ENCODE peak calls at places on chromosome 10, in six cellular contexts. One of them, this sample, is unnamed.

GRCh38 chr10:57094965-57095364 is 733.9 kb upstream of the ZWINT start:
- DNase-seq in IMR-90: no peak
- DNase-seq in breast epithelium: no peak
- DNase-seq in Caco-2: no peak
- DNase-seq in endodermal cell: no peak
- DNase-seq in glutamatergic neuron: no peak
- DNase-seq in this sample: no peak

GRCh38 chr10:22992621-22993020 is 64.8 kb downstream of the ARMC3 start:
- DNase-seq in IMR-90: no peak
- DNase-seq in breast epithelium: no peak
- DNase-seq in Caco-2: no peak
- DNase-seq in endodermal cell: no peak
- DNase-seq in glutamatergic neuron: no peak
- DNase-seq in this sample: no peak

GRCh38 chr10:58952162-58952561 is 224.3 kb upstream of the PHYHIPL start:
- DNase-seq in IMR-90: no peak
- DNase-seq in breast epithelium: no peak
- DNase-seq in Caco-2: no peak
- DNase-seq in endodermal cell: no peak
- DNase-seq in glutamatergic neuron: no peak
- DNase-seq in this sample: no peak

GRCh38 chr10:62924344-62924748 is 108.2 kb upstream of the EGR2 start:
- DNase-seq in IMR-90: no peak
- DNase-seq in breast epithelium: no peak
- DNase-seq in Caco-2: peak
- DNase-seq in endodermal cell: peak
- DNase-seq in glutamatergic neuron: no peak
- DNase-seq in this sample: no peak

GRCh38 chr10:34698979-34699378 is 116.1 kb downstream of the PARD3 start:
- DNase-seq in IMR-90: peak
- DNase-seq in breast epithelium: no peak
- DNase-seq in Caco-2: no peak
- DNase-seq in endodermal cell: peak
- DNase-seq in glutamatergic neuron: no peak
- DNase-seq in this sample: no peak

GRCh38 chr10:31770307-31770902 is 158.2 kb downstream of the ARHGAP12 start:
- DNase-seq in IMR-90: no peak
- DNase-seq in breast epithelium: no peak
- DNase-seq in Caco-2: no peak
- DNase-seq in endodermal cell: peak
- DNase-seq in glutamatergic neuron: peak
- DNase-seq in this sample: no peak

GRCh38 chr10:21495686-21496284 is 29.7 kb downstream of the SKIDA1 start:
- DNase-seq in IMR-90: peak
- DNase-seq in breast epithelium: peak
- DNase-seq in Caco-2: peak
- DNase-seq in endodermal cell: peak
- DNase-seq in glutamatergic neuron: peak
- DNase-seq in this sample: peak

GRCh38 chr10:7538970-7539694 is 127.6 kb downstream of the ITIH5 start:
- DNase-seq in IMR-90: no peak
- DNase-seq in breast epithelium: no peak
- DNase-seq in Caco-2: no peak
- DNase-seq in endodermal cell: no peak
- DNase-seq in glutamatergic neuron: no peak
- DNase-seq in this sample: no peak

GRCh38 chr10:33216661-33217427 is 117.6 kb downstream of the NRP1 start:
- DNase-seq in IMR-90: no peak
- DNase-seq in breast epithelium: no peak
- DNase-seq in Caco-2: no peak
- DNase-seq in endodermal cell: no peak
- DNase-seq in glutamatergic neuron: no peak
- DNase-seq in this sample: no peak

GRCh38 chr10:131202964-131203363 is 108.6 kb downstream of the TCERG1L start:
- DNase-seq in IMR-90: no peak
- DNase-seq in breast epithelium: no peak
- DNase-seq in Caco-2: no peak
- DNase-seq in endodermal cell: no peak
- DNase-seq in glutamatergic neuron: no peak
- DNase-seq in this sample: no peak

GRCh38 chr10:79610601-79611191 is at the start of gene SFTPA1:
- DNase-seq in IMR-90: no peak
- DNase-seq in breast epithelium: no peak
- DNase-seq in Caco-2: no peak
- DNase-seq in endodermal cell: no peak
- DNase-seq in glutamatergic neuron: no peak
- DNase-seq in this sample: no peak

GRCh38 chr10:100730739-100731602 is 14.4 kb upstream of the PAX2 start:
- DNase-seq in IMR-90: peak
- DNase-seq in breast epithelium: no peak
- DNase-seq in Caco-2: peak
- DNase-seq in endodermal cell: peak
- DNase-seq in glutamatergic neuron: peak
- DNase-seq in this sample: no peak

GRCh38 chr10:79178614-79179403 is 110.0 kb downstream of the ZMIZ1 start:
- DNase-seq in IMR-90: peak
- DNase-seq in breast epithelium: no peak
- DNase-seq in Caco-2: no peak
- DNase-seq in endodermal cell: peak
- DNase-seq in glutamatergic neuron: peak
- DNase-seq in this sample: no peak

GRCh38 chr10:6917125-6917524 is 337.0 kb upstream of the PRKCQ start:
- DNase-seq in IMR-90: no peak
- DNase-seq in breast epithelium: no peak
- DNase-seq in Caco-2: no peak
- DNase-seq in endodermal cell: no peak
- DNase-seq in glutamatergic neuron: no peak
- DNase-seq in this sample: no peak

DNA sequence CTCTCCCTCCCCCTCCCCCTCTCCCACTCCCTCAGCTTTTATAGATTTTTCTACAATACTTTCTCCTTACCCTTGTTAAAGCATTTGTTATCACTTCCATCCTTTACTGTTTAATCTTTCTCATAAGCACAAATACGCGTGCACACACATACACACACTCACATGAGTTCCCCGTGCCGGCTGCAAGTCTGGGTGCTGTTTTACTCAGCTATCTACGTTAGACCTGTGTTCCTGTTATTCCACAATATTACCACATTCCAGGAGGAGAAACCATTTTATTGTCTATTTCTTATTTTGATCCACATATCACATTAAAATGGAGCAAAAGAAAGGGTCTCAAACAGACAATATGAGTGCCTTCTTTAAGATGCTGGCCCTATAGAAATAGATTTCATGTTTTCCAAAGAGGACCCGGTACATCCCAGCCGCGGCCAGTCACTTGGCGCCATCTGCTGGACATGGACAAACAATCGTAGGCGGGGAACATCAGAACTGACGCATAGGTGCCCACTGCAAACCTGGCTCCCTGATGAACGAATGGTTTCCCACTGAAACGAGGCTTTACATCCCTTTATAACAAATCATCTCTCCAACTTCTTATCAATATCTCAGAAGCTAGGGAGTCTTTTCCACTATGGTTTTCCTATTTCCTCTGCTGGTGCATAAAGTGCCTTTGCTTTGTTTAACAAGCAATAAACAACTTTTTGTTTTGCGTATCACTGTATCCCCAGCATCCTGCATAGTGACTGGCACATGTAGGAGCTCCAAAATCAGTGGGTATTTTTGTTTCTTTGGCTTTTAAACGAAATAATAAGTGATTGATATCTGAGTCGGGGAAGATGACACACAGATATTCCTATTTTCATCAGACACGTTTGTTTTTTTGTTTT is 25.2 kb upstream of the OPTN start:
- DNase-seq in IMR-90: peak
- DNase-seq in breast epithelium: peak
- DNase-seq in Caco-2: peak
- DNase-seq in endodermal cell: peak
- DNase-seq in glutamatergic neuron: peak
- DNase-seq in this sample: peak
- TF ChIP-seq CTCF in IMR-90: peak
- TF ChIP-seq CTCF in breast epithelium: peak
- TF ChIP-seq CTCF in Caco-2: peak
- TF ChIP-seq CTCF in endodermal cell: peak
- TF ChIP-seq CTCF in glutamatergic neuron: peak
- TF ChIP-seq CTCF in this sample: peak

DNA sequence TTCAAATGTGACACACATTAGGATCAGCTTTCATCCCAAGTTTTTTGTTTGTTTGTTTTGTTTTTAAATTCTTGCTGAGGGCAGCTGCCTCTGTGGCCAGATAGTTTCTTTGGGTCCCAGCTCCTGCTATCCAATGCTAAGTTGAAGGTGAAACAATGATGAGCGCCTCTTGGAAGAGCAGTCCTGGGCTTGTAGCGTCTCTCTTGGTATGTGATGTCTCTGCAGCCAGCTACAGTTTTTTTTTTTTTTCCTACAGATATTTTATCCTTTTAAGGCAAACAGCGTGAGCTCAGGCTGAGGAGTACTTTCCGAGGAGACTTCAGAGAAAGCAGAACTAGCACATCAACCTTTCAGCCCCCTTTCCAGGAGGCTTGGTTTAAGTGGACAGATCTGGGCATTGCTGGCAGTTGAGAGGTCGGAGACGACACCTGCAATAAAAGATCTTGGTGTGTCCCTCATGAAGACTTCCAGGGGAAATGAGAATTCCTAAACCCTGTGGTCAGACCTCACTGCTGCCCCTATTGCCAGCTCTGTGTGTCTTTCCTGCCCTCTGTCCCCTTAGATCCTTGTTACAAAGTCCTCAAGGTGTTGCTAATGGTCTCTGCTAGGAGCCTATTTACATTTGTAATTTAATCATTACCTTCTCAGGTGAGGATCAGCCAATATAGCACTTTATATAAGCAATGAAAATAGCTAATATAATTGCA is 9.1 kb downstream of the PRKG1 start:
- DNase-seq in IMR-90: peak
- DNase-seq in breast epithelium: no peak
- DNase-seq in Caco-2: no peak
- DNase-seq in endodermal cell: peak
- DNase-seq in glutamatergic neuron: no peak
- DNase-seq in this sample: no peak
- TF ChIP-seq CTCF in IMR-90: no peak
- TF ChIP-seq CTCF in breast epithelium: no peak
- TF ChIP-seq CTCF in Caco-2: no peak
- TF ChIP-seq CTCF in endodermal cell: peak
- TF ChIP-seq CTCF in glutamatergic neuron: no peak
- TF ChIP-seq CTCF in this sample: no peak

GRCh38 chr10:113004219-113004618 is 54.2 kb downstream of the TCF7L2 start:
- DNase-seq in IMR-90: no peak
- DNase-seq in breast epithelium: no peak
- DNase-seq in Caco-2: no peak
- DNase-seq in endodermal cell: no peak
- DNase-seq in glutamatergic neuron: no peak
- DNase-seq in this sample: no peak

GRCh38 chr10:113006656-113007342 is 56.8 kb downstream of the TCF7L2 start:
- DNase-seq in IMR-90: no peak
- DNase-seq in breast epithelium: no peak
- DNase-seq in Caco-2: no peak
- DNase-seq in endodermal cell: no peak
- DNase-seq in glutamatergic neuron: no peak
- DNase-seq in this sample: no peak

GRCh38 chr10:113005380-113005779 is 55.3 kb downstream of the TCF7L2 start:
- DNase-seq in IMR-90: no peak
- DNase-seq in breast epithelium: no peak
- DNase-seq in Caco-2: no peak
- DNase-seq in endodermal cell: no peak
- DNase-seq in glutamatergic neuron: no peak
- DNase-seq in this sample: no peak

GRCh38 chr10:113007343-113007771 is 57.3 kb downstream of the TCF7L2 start:
- DNase-seq in IMR-90: no peak
- DNase-seq in breast epithelium: no peak
- DNase-seq in Caco-2: no peak
- DNase-seq in endodermal cell: no peak
- DNase-seq in glutamatergic neuron: no peak
- DNase-seq in this sample: no peak

DNA sequence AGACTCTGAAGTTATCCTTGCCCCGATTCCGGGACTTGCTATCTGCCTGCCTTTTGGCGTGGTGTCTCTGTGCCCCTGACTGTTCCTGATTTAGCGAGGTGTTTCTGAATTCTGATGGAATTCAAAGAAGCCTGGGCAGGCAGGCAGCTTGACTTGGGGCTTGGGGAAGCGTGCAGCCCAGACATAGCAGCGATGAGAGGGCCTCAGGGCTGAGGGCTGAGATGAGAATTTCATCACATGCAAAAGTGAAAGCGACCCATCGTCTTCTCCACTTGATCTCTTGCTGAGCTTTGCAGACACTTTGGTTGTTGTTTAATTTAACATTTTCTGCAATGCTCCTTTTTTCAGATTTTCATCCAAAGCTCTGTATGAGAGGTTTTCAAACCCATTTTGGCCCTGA is 57.8 kb downstream of the TCF7L2 start:
- DNase-seq in IMR-90: no peak
- DNase-seq in breast epithelium: no peak
- DNase-seq in Caco-2: no peak
- DNase-seq in endodermal cell: no peak
- DNase-seq in glutamatergic neuron: no peak
- DNase-seq in this sample: no peak
- TF ChIP-seq CTCF in IMR-90: no peak
- TF ChIP-seq CTCF in breast epithelium: no peak
- TF ChIP-seq CTCF in Caco-2: no peak
- TF ChIP-seq CTCF in endodermal cell: no peak
- TF ChIP-seq CTCF in glutamatergic neuron: no peak
- TF ChIP-seq CTCF in this sample: no peak

DNA sequence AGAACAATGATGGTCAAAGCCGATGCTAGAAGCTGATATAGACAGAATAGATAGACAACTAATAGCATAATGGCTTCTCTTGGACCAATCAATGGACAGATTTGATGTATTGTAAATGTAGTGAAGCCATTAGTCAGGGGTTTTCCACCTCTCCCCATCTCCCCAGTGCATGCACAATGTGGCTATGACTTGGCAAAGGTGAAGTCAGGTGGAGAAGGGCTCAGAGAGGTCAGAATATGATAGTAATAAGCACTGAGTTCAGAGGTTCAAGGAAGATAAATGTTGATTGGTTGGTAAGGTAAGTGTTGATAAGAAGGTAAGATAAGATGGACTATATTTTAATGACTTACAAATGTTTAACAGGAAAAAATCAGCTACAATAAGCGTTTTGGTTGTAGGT is 28.5 kb downstream of the BLNK start:
- DNase-seq in IMR-90: no peak
- DNase-seq in breast epithelium: no peak
- DNase-seq in Caco-2: no peak
- DNase-seq in endodermal cell: no peak
- DNase-seq in glutamatergic neuron: no peak
- DNase-seq in this sample: no peak
- TF ChIP-seq CTCF in IMR-90: no peak
- TF ChIP-seq CTCF in breast epithelium: no peak
- TF ChIP-seq CTCF in Caco-2: no peak
- TF ChIP-seq CTCF in endodermal cell: no peak
- TF ChIP-seq CTCF in glutamatergic neuron: no peak
- TF ChIP-seq CTCF in this sample: no peak

GRCh38 chr10:54800677-54801480 is at the start of gene PCDH15:
- DNase-seq in IMR-90: no peak
- DNase-seq in breast epithelium: no peak
- DNase-seq in Caco-2: peak
- DNase-seq in endodermal cell: peak
- DNase-seq in glutamatergic neuron: peak
- DNase-seq in this sample: peak
- TF ChIP-seq CTCF in IMR-90: no peak
- TF ChIP-seq CTCF in breast epithelium: no peak
- TF ChIP-seq CTCF in Caco-2: peak
- TF ChIP-seq CTCF in endodermal cell: peak
- TF ChIP-seq CTCF in glutamatergic neuron: no peak
- TF ChIP-seq CTCF in this sample: peak

GRCh38 chr10:82811621-82812020 is 936.6 kb downstream of the NRG3 start:
- DNase-seq in IMR-90: no peak
- DNase-seq in breast epithelium: no peak
- DNase-seq in Caco-2: no peak
- DNase-seq in endodermal cell: peak
- DNase-seq in glutamatergic neuron: peak
- DNase-seq in this sample: peak
- TF ChIP-seq CTCF in IMR-90: peak
- TF ChIP-seq CTCF in breast epithelium: no peak
- TF ChIP-seq CTCF in Caco-2: peak
- TF ChIP-seq CTCF in endodermal cell: peak
- TF ChIP-seq CTCF in glutamatergic neuron: peak
- TF ChIP-seq CTCF in this sample: peak